ENCODE peak calls at places on chromosomes 11 and 22, in six cellular contexts. N is hypothalamus, V is AG10803, F is testis, I is stromal cell of bone marrow, U is cerebellum. C is an unnamed sample.
A peak's percentile ranks its signal among the peaks of the same experiment; 100 is the strongest.

GRCh38 chr22:45207981-45208664 is 32.6 kb downstream of the KIAA0930 start:
- DNase-seq in N (no peak), V (peak; percentile 52), F (no peak), I (no peak), U (no peak), C (no peak)

GRCh38 chr11:130415719-130416536 is 12.5 kb downstream of the ADAMTS8 start:
- DNase-seq in N (no peak), V (no peak), F (no peak), I (no peak), U (no peak), C (no peak)

GRCh38 chr11:129237456-129237855 is 45.3 kb upstream of the ARHGAP32 start:
- DNase-seq in N (no peak), V (no peak), F (no peak), I (no peak), U (no peak), C (no peak)

GRCh38 chr11:113202431-113202830 is 112.0 kb upstream of the TTC12 start:
- DNase-seq in N (no peak), V (no peak), F (no peak), I (no peak), U (no peak), C (no peak)

GRCh38 chr22:24325105-24325757 is 54.6 kb downstream of the SPECC1L start:
- DNase-seq in N (no peak), V (peak; percentile 99), F (no peak), I (peak; percentile 78), U (peak; percentile 46), C (peak; percentile 9)

GRCh38 chr11:27064086-27064485 is 23.5 kb downstream of the BBOX1 start:
- DNase-seq in N (no peak), V (peak; percentile 57), F (no peak), I (no peak), U (no peak), C (no peak)

GRCh38 chr22:38706101-38706884 is 549 bp downstream of the GTPBP1 start:
- DNase-seq in N (peak; percentile 39), V (peak; percentile 34), F (peak; percentile 45), I (no peak), U (peak; percentile 15), C (no peak)

GRCh38 chr11:5288912-5289525 is 12.7 kb downstream of the OR51B4 start:
- DNase-seq in N (no peak), V (peak; percentile 12), F (no peak), I (no peak), U (no peak), C (no peak)

GRCh38 chr22:27491888-27492287 is 309.7 kb downstream of the MN1 start:
- DNase-seq in N (no peak), V (no peak), F (no peak), I (no peak), U (no peak), C (no peak)

GRCh38 chr11:12122083-12122482 is 11.7 kb downstream of the MICAL2 start:
- DNase-seq in N (no peak), V (no peak), F (no peak), I (no peak), U (no peak), C (no peak)

GRCh38 chr11:44078794-44079193 is 12.7 kb downstream of the ACCS start:
- DNase-seq in N (no peak), V (no peak), F (no peak), I (no peak), U (no peak), C (no peak)

GRCh38 chr11:76578655-76579046 is 91.9 kb downstream of the LRRC32 start:
- DNase-seq in N (no peak), V (no peak), F (peak; percentile 35), I (no peak), U (no peak), C (no peak)

GRCh38 chr22:39098026-39098425 is 982 bp downstream of the APOBEC3H start:
- DNase-seq in N (no peak), V (no peak), F (peak; percentile 51), I (no peak), U (no peak), C (no peak)

GRCh38 chr11:11347583-11347982 is 5.5 kb downstream of the CSNK2A3 start:
- DNase-seq in N (no peak), V (no peak), F (peak; percentile 81), I (no peak), U (peak; percentile 41), C (no peak)

C was measured in DMS 273 treated with DMSO at 0.1 percent for 48 hours.